ENCODE peak calls at places on chromosome 5, in four cellular contexts. M is HepG2, P is GM12878, L is K562. Y is an unnamed sample.

GRCh38 chr5:76978869-76979268 is 26.0 kb downstream of the CRHBP start:
- DNase-seq in M (no peak), L (no peak), P (no peak), Y (no peak)

GRCh38 chr5:159021360-159022177 is 78.1 kb downstream of the EBF1 start:
- DNase-seq in P (no peak), M (no peak), L (no peak), Y (no peak)

GRCh38 chr5:108818613-108819272 is 71.0 kb downstream of the FER start:
- DNase-seq in L (no peak), M (no peak), P (peak), Y (no peak)

GRCh38 chr5:176677209-176677931 is 30.1 kb downstream of the TSPAN17 start:
- DNase-seq in M (peak), L (no peak), P (no peak), Y (no peak)

GRCh38 chr5:96572864-96573512 is 89.2 kb upstream of the CAST start:
- DNase-seq in L (no peak), M (no peak), P (no peak), Y (no peak)

GRCh38 chr5:80324912-80325311 is 5.1 kb downstream of the SPZ1 start:
- DNase-seq in L (no peak), M (no peak), P (no peak), Y (no peak)

GRCh38 chr5:121221483-121221882 is 630.2 kb upstream of the FTMT start:
- DNase-seq in P (no peak), M (no peak), L (no peak), Y (no peak)

GRCh38 chr5:157994271-157994691 is 135.3 kb upstream of the CLINT1 start:
- DNase-seq in L (no peak), P (no peak), M (no peak), Y (no peak)

GRCh38 chr5:137398751-137399150 is 100.4 kb downstream of the SPOCK1 start:
- DNase-seq in M (no peak), P (no peak), L (no peak), Y (no peak)

GRCh38 chr5:71907589-71908145 is 188.6 kb downstream of the CARTPT start:
- DNase-seq in L (no peak), P (no peak), M (no peak), Y (no peak)

GRCh38 chr5:149730620-149731331 is 666 bp downstream of the PPARGC1B start:
- DNase-seq in M (no peak), L (peak), P (no peak), Y (peak)

GRCh38 chr5:93163010-93163663 is 417.9 kb downstream of the NR2F1-AS1 start:
- DNase-seq in M (no peak), L (no peak), P (no peak), Y (no peak)

GRCh38 chr5:177455661-177456590 is 9.3 kb downstream of the PRR7 start:
- DNase-seq in M (peak), P (no peak), L (peak), Y (peak)

GRCh38 chr5:8949908-8950307 is 596.0 kb downstream of the SEMA5A start:
- DNase-seq in P (peak), L (no peak), M (no peak), Y (no peak)

DNA sequence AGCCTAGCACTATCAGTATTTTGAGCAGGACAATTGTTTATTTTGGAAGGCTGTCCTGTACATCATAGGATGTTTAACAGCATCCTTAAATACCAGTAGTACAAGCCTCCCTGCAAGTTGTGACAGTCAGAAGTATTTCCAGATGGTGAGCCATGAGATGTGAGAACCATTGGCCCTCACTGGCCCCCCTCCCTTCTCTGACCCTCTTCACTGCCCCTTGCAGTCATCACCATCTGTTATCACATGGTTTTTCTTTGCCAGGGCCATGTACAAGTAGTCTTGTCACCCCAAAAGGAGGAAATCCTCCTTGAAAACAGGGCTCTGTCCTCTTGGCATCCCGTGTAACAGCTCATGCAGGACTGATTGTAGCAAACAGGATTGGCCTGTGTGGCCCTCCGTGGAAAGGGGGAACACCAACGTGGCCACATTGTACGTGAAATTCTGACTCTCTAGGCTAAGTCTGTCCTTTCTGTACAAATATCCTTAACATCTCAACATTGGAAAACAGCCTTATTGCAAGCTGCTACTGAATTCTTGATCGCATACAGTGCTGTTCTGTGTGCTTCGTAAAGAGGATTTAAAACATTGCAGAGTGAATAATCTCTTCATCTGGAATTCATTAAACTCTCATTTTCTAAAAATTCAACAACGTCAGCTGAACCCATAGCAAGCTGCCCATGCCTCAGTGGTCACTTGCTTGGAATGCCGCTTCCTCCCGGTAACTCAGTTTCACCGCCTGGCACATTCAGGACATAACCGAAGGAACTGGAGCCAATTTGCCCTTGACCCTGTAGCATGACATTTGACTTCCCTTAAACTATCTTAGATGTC is 171.8 kb downstream of the ATPSCKMT start:
- DNase-seq in M (no peak), P (no peak), L (no peak), Y (no peak)
- TF ChIP-seq TAF1 in M (no peak), P (no peak), L (no peak), Y (no peak)

DNA sequence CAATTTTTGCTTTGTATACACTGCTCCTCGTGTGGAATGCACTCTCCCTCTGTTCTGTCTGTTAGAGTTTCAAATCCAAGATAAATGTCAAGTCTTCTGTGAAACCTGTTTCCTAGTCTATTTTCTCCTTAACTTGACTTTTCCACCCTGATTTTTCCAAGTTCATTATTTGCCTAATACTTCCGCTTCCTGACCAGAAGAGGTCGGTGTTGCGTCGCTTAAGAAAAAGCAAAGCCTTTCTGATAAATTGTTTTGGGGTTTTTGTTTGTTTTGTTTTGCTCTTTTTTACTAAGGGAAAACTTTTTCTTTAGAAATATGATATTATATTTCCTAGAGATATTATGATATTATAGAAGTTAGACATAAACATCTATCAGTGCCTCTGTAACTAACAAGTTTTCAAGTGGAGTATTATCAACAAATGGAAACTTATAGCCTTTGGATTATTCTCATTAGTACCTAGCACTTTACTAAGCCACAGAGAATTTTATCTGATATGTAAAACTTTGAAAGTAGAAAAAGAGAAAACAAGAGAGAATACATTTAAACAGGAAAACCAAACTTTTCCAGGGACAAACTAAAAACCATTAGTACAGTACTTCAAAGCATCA is 55.8 kb downstream of the PHAX start:
- DNase-seq in L (peak), M (peak), P (no peak), Y (no peak)
- TF ChIP-seq HDAC2 in L (no peak), M (no peak), P (no peak), Y (no peak)

GRCh38 chr5:36602711-36603321 is 3.6 kb upstream of the SLC1A3 start:
- DNase-seq in P (no peak), M (no peak), L (no peak), Y (no peak)
- TF ChIP-seq CREB1 in P (no peak), M (no peak), L (no peak), Y (no peak)

DNA sequence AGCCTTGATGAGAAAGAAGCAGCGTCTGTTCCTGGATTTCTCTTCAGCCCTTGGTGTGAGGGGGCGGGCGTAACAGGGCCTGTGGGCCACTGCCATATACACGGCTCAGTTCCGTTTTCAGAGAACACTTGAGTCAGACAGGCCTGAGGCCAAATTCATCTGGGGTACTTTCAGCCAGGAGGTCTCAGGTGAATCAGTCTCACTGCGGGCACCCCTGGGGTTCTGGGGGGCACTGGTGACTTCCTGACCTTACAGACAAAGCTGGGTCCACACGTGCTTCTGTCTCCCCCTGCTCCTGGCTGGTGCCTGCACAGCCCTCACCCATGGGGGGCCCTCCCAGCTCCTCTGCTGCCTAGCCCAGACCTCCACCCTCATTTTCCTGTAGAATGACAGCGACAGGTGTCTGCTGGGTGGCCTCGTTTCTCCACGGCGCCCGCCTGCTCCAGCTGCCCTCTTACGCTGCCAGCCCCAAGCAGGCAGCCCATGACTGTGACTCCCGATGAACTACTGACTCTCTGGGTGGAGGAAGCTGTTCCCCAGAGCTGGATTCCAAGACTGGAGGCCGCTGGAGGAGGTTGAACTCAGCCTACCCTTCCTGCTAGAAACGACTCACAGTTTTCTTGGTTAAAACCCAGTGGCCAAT is 374.0 kb upstream of the IRX4 start:
- DNase-seq in M (no peak), L (no peak), P (no peak), Y (no peak)
- TF ChIP-seq TAF1 in M (no peak), L (no peak), P (no peak), Y (no peak)

GRCh38 chr5:167840736-167841135 is 450.7 kb upstream of the WWC1 start:
- DNase-seq in L (no peak), M (no peak), P (no peak), Y (no peak)
- TF ChIP-seq HDAC2 in L (no peak), M (no peak), P (no peak), Y (no peak)

GRCh38 chr5:103407399-103407798 is 148.8 kb downstream of the MACIR start:
- DNase-seq in L (no peak), P (no peak), M (no peak), Y (no peak)

GRCh38 chr5:103411721-103412120 is 150.9 kb downstream of the NUDT12 start:
- DNase-seq in M (no peak), P (no peak), L (no peak), Y (no peak)

GRCh38 chr5:103408408-103408807 is 149.8 kb downstream of the MACIR start:
- DNase-seq in P (no peak), M (no peak), L (no peak), Y (no peak)

GRCh38 chr5:103409013-103409670 is 150.6 kb downstream of the MACIR start:
- DNase-seq in M (no peak), P (no peak), L (no peak), Y (no peak)

GRCh38 chr5:103410174-103410573 is 151.6 kb downstream of the MACIR start:
- DNase-seq in L (no peak), P (no peak), M (no peak), Y (no peak)
- TF ChIP-seq CREB1 in L (no peak), P (no peak), M (no peak), Y (no peak)

GRCh38 chr5:99379187-99379586 is 450.4 kb upstream of the CHD1 start:
- DNase-seq in P (no peak), M (no peak), L (no peak), Y (no peak)
- TF ChIP-seq TAF1 in P (no peak), M (no peak), L (no peak), Y (no peak)

GRCh38 chr5:168284809-168285208 is 6.6 kb upstream of the WWC1 start:
- DNase-seq in L (no peak), M (no peak), P (no peak), Y (no peak)
- TF ChIP-seq HDAC2 in L (no peak), M (no peak), P (no peak), Y (no peak)

Y was measured in H1.